ENCODE peak calls at places on chromosomes 13 and 19, in seven cellular contexts. V is GM23338; W is activated naive CD4-positive, alpha-beta T cell; Q is frontal cortex; L is pancreas; D is fibroblast of the aortic adventitia; S is RPMI8226. O is an unnamed sample.

GRCh38 chr19:51511353-51511752 is 9.8 kb upstream of the SIGLEC12 start:
- DNase-seq in V (peak), W (no peak), Q (no peak), L (no peak), D (no peak), S (peak), O (no peak)

GRCh38 chr19:46602392-46603194 is 1.5 kb downstream of the CALM3 start:
- DNase-seq in V (peak), W (no peak), Q (no peak), L (peak), D (peak), S (no peak), O (no peak)

GRCh38 chr19:2327773-2328400 is 499 bp downstream of the LSM7 start:
- DNase-seq in V (peak), W (no peak), Q (no peak), L (no peak), D (peak), S (peak), O (peak)

GRCh38 chr13:108915095-108915633 is 285.8 kb downstream of the MYO16 start:
- DNase-seq in V (peak), W (no peak), Q (no peak), L (no peak), D (peak), S (no peak), O (no peak)

GRCh38 chr19:8569066-8569761 is 8.0 kb downstream of the MYO1F start:
- DNase-seq in V (no peak), W (no peak), Q (no peak), L (no peak), D (peak), S (peak), O (no peak)

GRCh38 chr13:112558696-112559418 is 29.1 kb downstream of the TUBGCP3 start:
- DNase-seq in V (no peak), W (no peak), Q (no peak), L (no peak), D (no peak), S (no peak), O (no peak)

GRCh38 chr19:28296506-28296905 is 916.4 kb downstream of the UQCRFS1 start:
- DNase-seq in V (no peak), W (no peak), Q (no peak), L (no peak), D (peak), S (no peak), O (no peak)

GRCh38 chr13:77318741-77319140 is 8.2 kb downstream of the MYCBP2 start:
- DNase-seq in V (no peak), W (no peak), Q (no peak), L (no peak), D (no peak), S (no peak), O (no peak)

GRCh38 chr19:45173816-45174215 is 4.2 kb downstream of the TRAPPC6A start:
- DNase-seq in V (no peak), W (no peak), Q (no peak), L (no peak), D (no peak), S (no peak), O (no peak)

GRCh38 chr13:98014766-98015165 is 61.3 kb downstream of the IPO5 start:
- DNase-seq in V (no peak), W (no peak), Q (no peak), L (no peak), D (peak), S (no peak), O (no peak)

GRCh38 chr19:6236310-6237291 is 43.2 kb downstream of the MLLT1 start:
- DNase-seq in V (peak), W (no peak), Q (no peak), L (peak), D (no peak), S (no peak), O (no peak)

GRCh38 chr19:47376589-47377144 is 27.6 kb downstream of the DHX34 start:
- DNase-seq in V (no peak), W (no peak), Q (no peak), L (no peak), D (no peak), S (no peak), O (no peak)

GRCh38 chr19:16338470-16339360 is 14.1 kb downstream of the KLF2 start:
- DNase-seq in V (peak), W (no peak), Q (no peak), L (peak), D (peak), S (peak), O (no peak)

GRCh38 chr13:106810069-106810468 is 242.1 kb upstream of the ARGLU1 start:
- DNase-seq in V (no peak), W (no peak), Q (no peak), L (no peak), D (no peak), S (no peak), O (no peak)

GRCh38 chr19:35088514-35088913 is 27.1 kb upstream of the FXYD3 start:
- DNase-seq in V (no peak), W (no peak), Q (no peak), L (no peak), D (peak), S (no peak), O (no peak)

GRCh38 chr19:47742636-47743035 is 2.7 kb upstream of the NOP53 start:
- DNase-seq in V (peak), W (no peak), Q (no peak), L (no peak), D (no peak), S (no peak), O (no peak)

GRCh38 chr19:18137242-18137641 is 15.7 kb upstream of the PIK3R2 start:
- DNase-seq in V (no peak), W (no peak), Q (no peak), L (no peak), D (no peak), S (no peak), O (no peak)

GRCh38 chr19:46388311-46389095 is 24.9 kb downstream of the CCDC8 start:
- DNase-seq in V (no peak), W (no peak), Q (no peak), L (peak), D (no peak), S (no peak), O (no peak)

GRCh38 chr19:43078311-43078710 is 4.2 kb downstream of the PSG2 start:
- DNase-seq in V (no peak), W (no peak), Q (no peak), L (no peak), D (peak), S (no peak), O (no peak)

GRCh38 chr13:105170438-105170837 is 1365.0 kb downstream of the EFNB2 start:
- DNase-seq in V (no peak), W (no peak), Q (no peak), L (no peak), D (no peak), S (no peak), O (no peak)

GRCh38 chr13:53953205-53953604 is 924.6 kb downstream of the OLFM4 start:
- DNase-seq in V (peak), W (no peak), Q (no peak), L (no peak), D (no peak), S (no peak), O (no peak)

GRCh38 chr13:30025351-30025750 is 174.9 kb upstream of the UBL3 start:
- DNase-seq in V (no peak), W (no peak), Q (no peak), L (no peak), D (no peak), S (no peak), O (no peak)

GRCh38 chr19:39819786-39820185 is 14.2 kb downstream of the DYRK1B start:
- DNase-seq in V (no peak), W (no peak), Q (no peak), L (no peak), D (no peak), S (no peak), O (no peak)

GRCh38 chr19:30678168-30678567 is 306.0 kb downstream of the ZNF536 start:
- DNase-seq in V (no peak), W (no peak), Q (no peak), L (no peak), D (no peak), S (no peak), O (no peak)